ENCODE peak calls at places on chromosomes 1 and 21, in ten cellular contexts. G, F, A, D, X, S, H, M, Q and P are unnamed samples.

GRCh38 chr1:228353601-228354371 is 52.8 kb downstream of the TRIM11 start:
- DNase-seq in G (no peak), F (no peak), A (no peak), D (no peak), X (no peak), S (peak), H (no peak), M (no peak), Q (no peak), P (no peak)

GRCh38 chr1:218281285-218281684 is 3.8 kb upstream of the RRP15 start:
- DNase-seq in G (no peak), F (no peak), A (peak), D (no peak), X (no peak), S (no peak), H (no peak), M (no peak), Q (no peak), P (no peak)

GRCh38 chr1:177645491-177645890 is 324.4 kb downstream of the SEC16B start:
- DNase-seq in G (no peak), F (no peak), A (no peak), D (no peak), X (no peak), S (no peak), H (no peak), M (no peak), Q (no peak), P (no peak)

GRCh38 chr1:87093286-87093685 is 178.9 kb downstream of the HS2ST1 start:
- DNase-seq in G (no peak), F (peak), A (no peak), D (no peak), X (no peak), S (no peak), H (no peak), M (no peak), Q (no peak), P (no peak)

GRCh38 chr1:156608036-156608674 is 6.9 kb upstream of the GPATCH4 start:
- DNase-seq in G (peak), F (peak), A (peak), D (peak), X (no peak), S (peak), H (peak), M (peak), Q (no peak), P (peak)

GRCh38 chr1:38095337-38096030 is 48.9 kb upstream of the POU3F1 start:
- DNase-seq in G (no peak), F (no peak), A (no peak), D (no peak), X (no peak), S (no peak), H (no peak), M (no peak), Q (no peak), P (no peak)

GRCh38 chr1:46544561-46545240 is 6.7 kb downstream of the KNCN start:
- DNase-seq in G (no peak), F (no peak), A (no peak), D (no peak), X (no peak), S (no peak), H (no peak), M (no peak), Q (no peak), P (no peak)

GRCh38 chr1:82485591-82486369 is 685.0 kb downstream of the ADGRL2 start:
- DNase-seq in G (peak), F (no peak), A (no peak), D (no peak), X (no peak), S (peak), H (peak), M (peak), Q (no peak), P (peak)

GRCh38 chr21:42424848-42425602 is 21.3 kb downstream of the UBASH3A start:
- DNase-seq in G (no peak), F (no peak), A (no peak), D (no peak), X (no peak), S (no peak), H (no peak), M (no peak), Q (peak), P (no peak)

GRCh38 chr1:63847308-63847910 is 73.6 kb downstream of the ROR1 start:
- DNase-seq in G (no peak), F (no peak), A (no peak), D (no peak), X (no peak), S (no peak), H (no peak), M (no peak), Q (no peak), P (no peak)

GRCh38 chr1:27349784-27350672 is 8.2 kb downstream of the SYTL1 start:
- DNase-seq in G (peak), F (peak), A (peak), D (no peak), X (no peak), S (peak), H (peak), M (peak), Q (peak), P (peak)

GRCh38 chr21:21226472-21226871 is 228.3 kb downstream of the NCAM2 start:
- DNase-seq in G (no peak), F (peak), A (no peak), D (no peak), X (no peak), S (no peak), H (no peak), M (no peak), Q (no peak), P (no peak)

GRCh38 chr1:12339861-12340557 is 110.2 kb downstream of the VPS13D start:
- DNase-seq in G (no peak), F (no peak), A (no peak), D (no peak), X (no peak), S (no peak), H (no peak), M (no peak), Q (no peak), P (no peak)

GRCh38 chr1:6280761-6281451 is 20.0 kb upstream of the GPR153 start:
- DNase-seq in G (peak), F (no peak), A (peak), D (no peak), X (no peak), S (peak), H (no peak), M (no peak), Q (no peak), P (no peak)

GRCh38 chr1:86866665-86867064 is 47.3 kb downstream of the SELENOF start:
- DNase-seq in G (peak), F (peak), A (peak), D (peak), X (peak), S (no peak), H (peak), M (peak), Q (no peak), P (peak)

GRCh38 chr1:153531638-153532037 is 4.2 kb downstream of the S100A6 start:
- DNase-seq in G (no peak), F (no peak), A (no peak), D (no peak), X (no peak), S (no peak), H (no peak), M (no peak), Q (no peak), P (no peak)

GRCh38 chr1:66446261-66447001 is 87.5 kb upstream of the SGIP1 start:
- DNase-seq in G (peak), F (peak), A (peak), D (peak), X (peak), S (no peak), H (peak), M (peak), Q (no peak), P (peak)

GRCh38 chr1:114756949-114757454 is 782 bp downstream of the CSDE1 start:
- DNase-seq in G (peak), F (peak), A (peak), D (no peak), X (no peak), S (peak), H (peak), M (peak), Q (peak), P (peak)

GRCh38 chr1:204714861-204715511 is 29.4 kb upstream of the LRRN2 start:
- DNase-seq in G (no peak), F (no peak), A (no peak), D (no peak), X (no peak), S (no peak), H (no peak), M (no peak), Q (peak), P (no peak)

GRCh38 chr1:176691251-176692228 is 228.6 kb downstream of the PAPPA2 start:
- DNase-seq in G (peak), F (peak), A (peak), D (peak), X (peak), S (peak), H (peak), M (peak), Q (no peak), P (peak)

DNA sequence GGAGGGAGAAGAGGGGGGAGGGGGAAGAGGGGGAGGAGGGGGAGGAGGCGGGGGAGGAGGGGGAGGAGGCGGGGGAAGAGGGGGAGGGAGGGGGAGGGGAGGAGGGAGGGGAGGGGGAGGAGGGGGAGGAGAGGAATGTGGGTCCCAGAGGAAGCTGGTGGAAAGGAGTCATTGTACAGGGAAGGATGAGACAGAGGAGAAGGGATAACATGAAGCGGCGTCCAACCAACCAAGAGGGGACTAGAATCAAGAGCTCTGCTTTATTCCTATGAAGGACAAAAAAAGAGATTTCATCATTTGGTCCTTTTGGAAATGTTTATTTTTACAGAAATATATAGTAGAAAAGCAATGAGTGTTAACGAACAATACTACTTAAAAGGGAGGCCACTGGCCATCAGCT is 24.5 kb downstream of the COA6 start:
- DNase-seq in G (no peak), F (no peak), A (no peak), D (no peak), X (no peak), S (no peak), H (no peak), M (no peak), Q (no peak), P (no peak)
- H3K4me3 ChIP-seq in G (no peak), F (no peak), A (no peak), D (no peak), X (no peak), S (no peak), H (no peak), M (no peak), Q (no peak), P (no peak)

GRCh38 chr21:31667639-31668038 is 8.1 kb downstream of the SOD1 start:
- DNase-seq in G (no peak), F (no peak), A (no peak), D (no peak), X (no peak), S (no peak), H (no peak), M (no peak), Q (no peak), P (no peak)

GRCh38 chr21:31667141-31667540 is 7.6 kb downstream of the SOD1 start:
- DNase-seq in G (no peak), F (no peak), A (no peak), D (no peak), X (no peak), S (no peak), H (no peak), M (no peak), Q (no peak), P (no peak)

GRCh38 chr21:31663584-31664249 is 4.2 kb downstream of the SOD1 start:
- DNase-seq in G (no peak), F (no peak), A (no peak), D (no peak), X (no peak), S (no peak), H (no peak), M (no peak), Q (no peak), P (no peak)

GRCh38 chr21:31666445-31667010 is 7.0 kb downstream of the SOD1 start:
- DNase-seq in G (no peak), F (no peak), A (no peak), D (no peak), X (no peak), S (no peak), H (no peak), M (no peak), Q (no peak), P (no peak)

DNA sequence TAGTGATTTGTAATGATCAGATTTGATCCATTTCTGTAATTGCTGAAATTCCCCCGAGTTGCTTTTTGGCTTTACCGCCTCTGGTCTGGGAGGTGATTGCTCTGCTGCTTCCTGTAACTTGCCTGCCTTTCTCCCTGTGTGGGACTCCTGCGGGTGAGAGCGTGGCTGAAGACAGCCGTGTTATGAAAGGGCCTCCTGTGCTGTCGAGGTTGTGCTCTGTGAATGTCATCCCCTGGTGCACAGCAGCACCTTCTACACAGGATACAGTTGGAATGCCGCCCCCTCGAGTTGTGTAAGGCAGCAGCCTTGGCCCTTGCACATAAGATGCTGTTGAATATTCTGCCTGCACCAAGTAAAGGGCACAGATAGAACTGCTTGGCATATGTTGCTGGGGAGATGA is 5.9 kb downstream of the SOD1 start:
- DNase-seq in G (peak), F (peak), A (peak), D (no peak), X (no peak), S (no peak), H (peak), M (no peak), Q (no peak), P (peak)
- TF ChIP-seq CTCF in G (no peak), F (no peak), A (no peak), D (no peak), X (no peak), S (no peak), H (no peak), M (no peak), Q (no peak), P (no peak)

GRCh38 chr1:212773011-212773410 is 18.6 kb downstream of the NSL1 start:
- DNase-seq in G (no peak), F (no peak), A (no peak), D (no peak), X (no peak), S (no peak), H (no peak), M (no peak), Q (no peak), P (no peak)
- H3K4me3 ChIP-seq in G (no peak), F (no peak), A (no peak), D (no peak), X (no peak), S (no peak), H (no peak), M (no peak), Q (no peak), P (no peak)

GRCh38 chr21:17387030-17387617 is 125.7 kb upstream of the CXADR start:
- DNase-seq in G (peak), F (peak), A (peak), D (no peak), X (no peak), S (no peak), H (peak), M (peak), Q (no peak), P (peak)
- TF ChIP-seq CTCF in G (peak), F (peak), A (peak), D (peak), X (peak), S (peak), H (peak), M (peak), Q (no peak), P (peak)

GRCh38 chr1:8024329-8024728 is 1.8 kb downstream of the ERRFI1 start:
- DNase-seq in G (no peak), F (no peak), A (no peak), D (no peak), X (no peak), S (no peak), H (no peak), M (peak), Q (no peak), P (no peak)
- H3K4me3 ChIP-seq in G (peak), F (peak), A (peak), D (peak), X (peak), S (peak), H (peak), M (peak), Q (peak), P (peak)

GRCh38 chr1:248703674-248704073 is 1.1 kb upstream of the OR14I1 start:
- DNase-seq in G (no peak), F (no peak), A (no peak), D (no peak), X (no peak), S (no peak), H (no peak), M (no peak), Q (no peak), P (no peak)
- TF ChIP-seq CTCF in G (no peak), F (no peak), A (peak), D (no peak), X (no peak), S (no peak), H (no peak), M (no peak), Q (no peak), P (no peak)

GRCh38 chr21:44932366-44933181 is 7.3 kb upstream of the SLX9 start:
- DNase-seq in G (no peak), F (no peak), A (no peak), D (no peak), X (no peak), S (peak), H (no peak), M (no peak), Q (no peak), P (peak)
- H3K4me3 ChIP-seq in G (peak), F (peak), A (peak), D (peak), X (peak), S (peak), H (peak), M (peak), Q (no peak), P (no peak)